ENCODE peak calls at places on chromosomes 11 and 22, in four cellular contexts. One of them, this sample, is unnamed.

GRCh38 chr11:1560011-1560579 is 12.0 kb downstream of the DUSP8 start:
- DNase-seq in body of pancreas: no peak
- DNase-seq in gastrocnemius medialis: no peak
- DNase-seq in right lobe of liver: no peak
- DNase-seq in this sample: peak; percentile 61

GRCh38 chr11:84558085-84558905 is 1068.8 kb downstream of the DLG2 start:
- DNase-seq in gastrocnemius medialis: no peak
- DNase-seq in right lobe of liver: no peak
- DNase-seq in body of pancreas: peak; percentile 72
- DNase-seq in this sample: no peak

GRCh38 chr11:65861533-65862183 is 1.4 kb downstream of the MUS81 start:
- DNase-seq in right lobe of liver: peak; percentile 47
- DNase-seq in body of pancreas: no peak
- DNase-seq in gastrocnemius medialis: no peak
- DNase-seq in this sample: peak; percentile 23

GRCh38 chr11:16987205-16987568 is 27.0 kb downstream of the PLEKHA7 start:
- DNase-seq in body of pancreas: peak; percentile 83
- DNase-seq in gastrocnemius medialis: no peak
- DNase-seq in right lobe of liver: no peak
- DNase-seq in this sample: peak; percentile 48

GRCh38 chr22:30004689-30005088 is 75.6 kb upstream of the HORMAD2 start:
- DNase-seq in right lobe of liver: no peak
- DNase-seq in gastrocnemius medialis: no peak
- DNase-seq in body of pancreas: no peak
- DNase-seq in this sample: no peak

GRCh38 chr11:10401275-10401674 is 53.8 kb upstream of the AMPD3 start:
- DNase-seq in right lobe of liver: no peak
- DNase-seq in body of pancreas: no peak
- DNase-seq in gastrocnemius medialis: no peak
- DNase-seq in this sample: no peak

GRCh38 chr11:15912291-15912690 is 444.1 kb downstream of the SOX6 start:
- DNase-seq in body of pancreas: no peak
- DNase-seq in gastrocnemius medialis: no peak
- DNase-seq in right lobe of liver: no peak
- DNase-seq in this sample: no peak

GRCh38 chr11:3086671-3087150 is 29.5 kb upstream of the CARS1 start:
- DNase-seq in right lobe of liver: no peak
- DNase-seq in body of pancreas: no peak
- DNase-seq in gastrocnemius medialis: no peak
- DNase-seq in this sample: no peak

GRCh38 chr22:21876486-21877176 is 9.2 kb upstream of the MAPK1 start:
- DNase-seq in body of pancreas: no peak
- DNase-seq in gastrocnemius medialis: no peak
- DNase-seq in right lobe of liver: peak; percentile 32
- DNase-seq in this sample: no peak

GRCh38 chr11:86482684-86483083 is 108.0 kb downstream of the CCDC81 start:
- DNase-seq in body of pancreas: no peak
- DNase-seq in gastrocnemius medialis: no peak
- DNase-seq in right lobe of liver: no peak
- DNase-seq in this sample: no peak

GRCh38 chr11:94719864-94720263 is 48.3 kb upstream of the AMOTL1 start:
- DNase-seq in body of pancreas: no peak
- DNase-seq in right lobe of liver: no peak
- DNase-seq in gastrocnemius medialis: no peak
- DNase-seq in this sample: no peak

GRCh38 chr22:40862537-40862936 is 624 bp upstream of the DNAJB7 start:
- DNase-seq in right lobe of liver: no peak
- DNase-seq in body of pancreas: no peak
- DNase-seq in gastrocnemius medialis: no peak
- DNase-seq in this sample: no peak

GRCh38 chr22:27918351-27919221 is 470 bp downstream of the PITPNB start:
- DNase-seq in body of pancreas: peak; percentile 50
- DNase-seq in right lobe of liver: peak; percentile 64
- DNase-seq in gastrocnemius medialis: peak; percentile 14
- DNase-seq in this sample: peak; percentile 66

GRCh38 chr11:99257131-99257530 is 236.4 kb downstream of the CNTN5 start:
- DNase-seq in right lobe of liver: peak; percentile 76
- DNase-seq in body of pancreas: no peak
- DNase-seq in gastrocnemius medialis: no peak
- DNase-seq in this sample: no peak

GRCh38 chr22:29337631-29338284 is 22.3 kb upstream of the RASL10A start:
- DNase-seq in right lobe of liver: no peak
- DNase-seq in body of pancreas: no peak
- DNase-seq in gastrocnemius medialis: no peak
- DNase-seq in this sample: no peak

GRCh38 chr11:83140691-83141455 is 16.1 kb upstream of the PCF11 start:
- DNase-seq in right lobe of liver: no peak
- DNase-seq in gastrocnemius medialis: no peak
- DNase-seq in body of pancreas: no peak
- DNase-seq in this sample: no peak

GRCh38 chr11:7088921-7089320 is at the start of gene RBMXL2:
- DNase-seq in body of pancreas: no peak
- DNase-seq in right lobe of liver: no peak
- DNase-seq in gastrocnemius medialis: no peak
- DNase-seq in this sample: peak; percentile 24

GRCh38 chr11:70678931-70679900 is 280.9 kb downstream of the CTTN start:
- DNase-seq in right lobe of liver: no peak
- DNase-seq in body of pancreas: no peak
- DNase-seq in gastrocnemius medialis: no peak
- DNase-seq in this sample: no peak

GRCh38 chr22:50148991-50149721 is 21.4 kb upstream of the PANX2 start:
- DNase-seq in body of pancreas: peak; percentile 77
- DNase-seq in gastrocnemius medialis: no peak
- DNase-seq in right lobe of liver: peak; percentile 75
- DNase-seq in this sample: peak; percentile 32

GRCh38 chr11:16606784-16607674 is 131.4 kb upstream of the C11orf58 start:
- DNase-seq in body of pancreas: peak; percentile 59
- DNase-seq in gastrocnemius medialis: peak; percentile 32
- DNase-seq in right lobe of liver: peak; percentile 65
- DNase-seq in this sample: peak; percentile 74

GRCh38 chr11:72239296-72239848 is 4.6 kb downstream of the PHOX2A start:
- DNase-seq in gastrocnemius medialis: no peak
- DNase-seq in body of pancreas: no peak
- DNase-seq in right lobe of liver: peak; percentile 59
- DNase-seq in this sample: peak; percentile 84

GRCh38 chr11:119373917-119374631 is 7.4 kb downstream of the USP2 start:
- DNase-seq in right lobe of liver: peak; percentile 74
- DNase-seq in gastrocnemius medialis: no peak
- DNase-seq in body of pancreas: peak; percentile 87
- DNase-seq in this sample: peak; percentile 77

GRCh38 chr11:101880208-101880607 is 34.6 kb upstream of the CEP126 start:
- DNase-seq in body of pancreas: peak; percentile 5
- DNase-seq in gastrocnemius medialis: no peak
- DNase-seq in right lobe of liver: no peak
- DNase-seq in this sample: no peak

GRCh38 chr11:126345759-126346585 is 9.5 kb upstream of the ST3GAL4 start:
- DNase-seq in body of pancreas: peak; percentile 75
- DNase-seq in gastrocnemius medialis: no peak
- DNase-seq in right lobe of liver: peak; percentile 54
- DNase-seq in this sample: no peak

GRCh38 chr11:70189622-70190021 is 13.5 kb upstream of the FADD start:
- DNase-seq in gastrocnemius medialis: no peak
- DNase-seq in body of pancreas: no peak
- DNase-seq in right lobe of liver: no peak
- DNase-seq in this sample: peak; percentile 18

GRCh38 chr11:119711476-119711875 is 17.5 kb downstream of the NECTIN1 start:
- DNase-seq in right lobe of liver: no peak
- DNase-seq in body of pancreas: no peak
- DNase-seq in gastrocnemius medialis: no peak
- DNase-seq in this sample: no peak

GRCh38 chr22:49776053-49776511 is 51.6 kb downstream of the BRD1 start:
- DNase-seq in body of pancreas: no peak
- DNase-seq in gastrocnemius medialis: no peak
- DNase-seq in right lobe of liver: no peak
- DNase-seq in this sample: no peak

GRCh38 chr11:83403990-83404389 is 117.8 kb upstream of the CCDC90B start:
- DNase-seq in body of pancreas: no peak
- DNase-seq in gastrocnemius medialis: no peak
- DNase-seq in right lobe of liver: no peak
- DNase-seq in this sample: no peak

GRCh38 chr11:47538741-47539575 is 14.0 kb downstream of the CELF1 start:
- DNase-seq in right lobe of liver: no peak
- DNase-seq in gastrocnemius medialis: no peak
- DNase-seq in body of pancreas: no peak
- DNase-seq in this sample: no peak

GRCh38 chr11:72736452-72737069 is 15.6 kb downstream of the ARAP1 start:
- DNase-seq in right lobe of liver: no peak
- DNase-seq in gastrocnemius medialis: peak; percentile 50
- DNase-seq in body of pancreas: no peak
- DNase-seq in this sample: peak; percentile 77

GRCh38 chr11:34652191-34652958 is 31.5 kb downstream of the EHF start:
- DNase-seq in right lobe of liver: no peak
- DNase-seq in gastrocnemius medialis: no peak
- DNase-seq in body of pancreas: no peak
- DNase-seq in this sample: no peak

GRCh38 chr22:45502215-45503070 is at the start of gene FBLN1:
- DNase-seq in body of pancreas: peak; percentile 42
- DNase-seq in right lobe of liver: no peak
- DNase-seq in gastrocnemius medialis: no peak
- DNase-seq in this sample: peak; percentile 57

GRCh38 chr22:34102633-34103032 is 182.4 kb upstream of the LARGE1 start:
- DNase-seq in body of pancreas: no peak
- DNase-seq in right lobe of liver: no peak
- DNase-seq in gastrocnemius medialis: no peak
- DNase-seq in this sample: no peak

GRCh38 chr11:75203138-75203537 is 37.4 kb upstream of the TPBGL start:
- DNase-seq in right lobe of liver: peak; percentile 51
- DNase-seq in body of pancreas: no peak
- DNase-seq in gastrocnemius medialis: no peak
- DNase-seq in this sample: no peak

GRCh38 chr11:24762076-24762475 is 265.2 kb downstream of the LUZP2 start:
- DNase-seq in body of pancreas: no peak
- DNase-seq in right lobe of liver: no peak
- DNase-seq in gastrocnemius medialis: no peak
- DNase-seq in this sample: no peak

GRCh38 chr11:87372068-87372467 is 334.3 kb downstream of the TMEM135 start:
- DNase-seq in gastrocnemius medialis: no peak
- DNase-seq in body of pancreas: no peak
- DNase-seq in right lobe of liver: no peak
- DNase-seq in this sample: no peak

GRCh38 chr11:75342231-75342918 is 9.1 kb downstream of the ARRB1 start:
- DNase-seq in right lobe of liver: no peak
- DNase-seq in body of pancreas: no peak
- DNase-seq in gastrocnemius medialis: no peak
- DNase-seq in this sample: no peak

DNA sequence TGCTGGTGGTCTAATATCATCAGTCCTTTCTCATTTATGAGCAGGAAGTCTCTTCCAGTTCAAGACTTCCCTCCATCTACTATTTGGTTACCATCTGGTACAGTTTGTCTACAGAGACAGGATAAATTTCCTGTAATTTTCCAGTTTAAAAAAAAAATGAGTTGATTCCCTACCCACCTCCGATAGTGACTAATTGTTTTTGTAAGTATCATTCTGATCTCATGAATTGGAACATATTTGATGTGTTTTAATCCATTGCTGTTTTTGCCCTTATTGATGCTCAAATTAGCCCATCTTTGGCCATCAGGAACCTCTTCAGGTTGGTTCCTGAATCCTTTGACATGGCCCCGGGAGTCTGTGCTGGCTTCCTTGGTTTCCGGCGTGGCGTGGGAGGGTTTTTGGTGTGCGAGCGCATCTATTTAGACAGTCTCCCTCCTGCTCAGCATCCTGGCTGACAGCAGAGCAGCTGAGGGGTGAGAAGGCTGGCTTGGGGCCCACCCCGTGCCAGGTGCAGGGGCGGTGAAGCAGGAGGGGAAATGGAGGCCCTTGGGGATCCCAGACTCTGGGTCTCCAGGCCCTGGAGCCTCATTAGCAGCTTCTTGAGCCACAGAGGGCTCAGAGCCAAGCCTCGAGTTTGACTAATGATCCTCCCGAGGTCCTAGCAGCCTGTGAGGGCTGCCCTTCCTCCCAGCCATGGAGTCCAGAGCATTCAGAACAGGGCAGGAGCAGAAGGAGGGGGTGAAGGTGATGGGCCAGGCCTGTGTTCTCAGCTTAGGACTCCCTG is 6.8 kb downstream of the OMP start:
- DNase-seq in gastrocnemius medialis: no peak
- DNase-seq in body of pancreas: no peak
- DNase-seq in right lobe of liver: no peak
- DNase-seq in this sample: no peak
- TF ChIP-seq POLR2A in gastrocnemius medialis: no peak
- TF ChIP-seq POLR2A in body of pancreas: no peak
- TF ChIP-seq POLR2A in right lobe of liver: no peak
- TF ChIP-seq POLR2A in this sample: no peak

GRCh38 chr11:67281552-67282150 is 7.5 kb upstream of the ANKRD13D start:
- DNase-seq in gastrocnemius medialis: no peak
- DNase-seq in body of pancreas: peak; percentile 4
- DNase-seq in right lobe of liver: peak; percentile 48
- DNase-seq in this sample: no peak
- H3K27ac ChIP-seq in gastrocnemius medialis: no peak overlapping the region
- H3K27ac ChIP-seq in body of pancreas: no peak overlapping the region
- H3K27ac ChIP-seq in right lobe of liver: no peak overlapping the region
- H3K27ac ChIP-seq in this sample: peak overlapping the region; percentile 100

GRCh38 chr11:62553839-62554361 is 7.3 kb upstream of the AHNAK start:
- DNase-seq in right lobe of liver: no peak
- DNase-seq in body of pancreas: no peak
- DNase-seq in gastrocnemius medialis: peak; percentile 68
- DNase-seq in this sample: no peak
- H3K4me1 ChIP-seq in right lobe of liver: no peaks in the 10 kb centered on the region
- H3K4me1 ChIP-seq in body of pancreas: peaks cover 83% of the 10 kb centered on the region
- H3K4me1 ChIP-seq in gastrocnemius medialis: peaks cover 88% of the 10 kb centered on the region
- H3K4me1 ChIP-seq in this sample: peaks cover 81% of the 10 kb centered on the region

DNA sequence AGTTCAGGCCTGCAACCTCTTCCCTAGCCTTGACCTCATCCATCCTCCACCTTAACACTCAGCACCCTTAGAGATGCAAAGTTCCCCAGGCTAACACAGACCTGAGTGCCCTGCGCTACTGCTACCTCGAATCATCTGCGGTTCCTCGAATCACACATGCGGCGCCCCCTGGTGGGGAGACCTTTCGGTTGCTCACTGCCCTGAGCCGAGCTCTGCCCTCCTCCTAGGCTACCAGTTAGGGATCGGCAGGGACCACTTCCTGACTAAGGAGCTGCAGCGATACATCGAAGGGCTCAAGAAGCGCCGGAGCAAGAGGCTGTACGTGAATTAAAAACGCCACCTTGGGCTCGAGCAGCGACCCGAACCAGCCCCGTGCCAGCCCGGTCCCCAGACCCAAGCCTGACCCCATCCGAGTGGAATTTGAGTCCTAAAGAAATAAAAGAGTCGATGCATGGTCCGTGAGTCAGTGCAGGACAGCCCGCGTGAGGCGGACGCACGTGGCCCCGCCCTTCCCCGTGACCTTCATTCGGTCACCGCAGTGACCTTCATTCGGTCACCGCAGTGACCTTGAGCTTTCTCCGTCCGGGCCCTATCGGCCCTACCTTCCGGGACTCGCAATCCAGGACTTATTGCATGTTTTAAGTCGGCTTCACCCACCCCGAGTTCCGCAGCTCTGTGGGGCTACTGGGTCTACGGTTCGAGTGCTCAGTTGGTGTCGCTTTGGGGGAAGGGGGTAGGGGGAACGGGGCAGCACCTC is 830 bp upstream of the ESRRA start:
- DNase-seq in body of pancreas: peak; percentile 96
- DNase-seq in right lobe of liver: peak; percentile 95
- DNase-seq in gastrocnemius medialis: peak; percentile 77
- DNase-seq in this sample: peak; percentile 93
- TF ChIP-seq POLR2A in body of pancreas: peak; percentile 12
- TF ChIP-seq POLR2A in right lobe of liver: peak; percentile 17
- TF ChIP-seq POLR2A in gastrocnemius medialis: no peak
- TF ChIP-seq POLR2A in this sample: no peak

GRCh38 chr11:30197869-30198268 is 32.9 kb upstream of the FSHB start:
- DNase-seq in right lobe of liver: no peak
- DNase-seq in gastrocnemius medialis: no peak
- DNase-seq in body of pancreas: no peak
- DNase-seq in this sample: no peak
- H3K27ac ChIP-seq in right lobe of liver: no peak overlapping the region
- H3K27ac ChIP-seq in gastrocnemius medialis: no peak overlapping the region
- H3K27ac ChIP-seq in body of pancreas: no peak overlapping the region
- H3K27ac ChIP-seq in this sample: no peak overlapping the region

This sample was measured in heart left ventricle.